ENCODE peak calls at places on chromosomes 12 and 14, in five cellular contexts. One of them, this sample, is unnamed.

GRCh38 chr14:102392506-102392905 is 29.8 kb downstream of the TECPR2 start:
- DNase-seq in HCT116: no peak
- DNase-seq in fibroblast of lung: no peak
- DNase-seq in OCI-LY7: no peak
- DNase-seq in mesenchymal stem cell: no peak
- DNase-seq in this sample: no peak

GRCh38 chr12:121240484-121241202 is 30.7 kb downstream of the P2RX4 start:
- DNase-seq in HCT116: no peak
- DNase-seq in fibroblast of lung: peak; percentile 32
- DNase-seq in OCI-LY7: no peak
- DNase-seq in mesenchymal stem cell: no peak
- DNase-seq in this sample: no peak

GRCh38 chr12:22355011-22355580 is 20.6 kb upstream of the ST8SIA1 start:
- DNase-seq in HCT116: no peak
- DNase-seq in fibroblast of lung: no peak
- DNase-seq in OCI-LY7: no peak
- DNase-seq in mesenchymal stem cell: no peak
- DNase-seq in this sample: no peak

GRCh38 chr14:68342216-68342615 is 450.7 kb downstream of the ZFP36L1 start:
- DNase-seq in HCT116: no peak
- DNase-seq in fibroblast of lung: no peak
- DNase-seq in OCI-LY7: no peak
- DNase-seq in mesenchymal stem cell: no peak
- DNase-seq in this sample: no peak

GRCh38 chr12:2179953-2180736 is 127.4 kb downstream of the CACNA1C start:
- DNase-seq in HCT116: peak; percentile 29
- DNase-seq in fibroblast of lung: peak; percentile 98
- DNase-seq in OCI-LY7: no peak
- DNase-seq in mesenchymal stem cell: peak; percentile 97
- DNase-seq in this sample: no peak

GRCh38 chr12:7935773-7936581 is at the start of gene SLC2A3:
- DNase-seq in HCT116: no peak
- DNase-seq in fibroblast of lung: peak; percentile 96
- DNase-seq in OCI-LY7: peak; percentile 79
- DNase-seq in mesenchymal stem cell: peak; percentile 96
- DNase-seq in this sample: peak; percentile 88

GRCh38 chr14:56273151-56273550 is 154.9 kb downstream of the PELI2 start:
- DNase-seq in HCT116: no peak
- DNase-seq in fibroblast of lung: peak; percentile 15
- DNase-seq in OCI-LY7: no peak
- DNase-seq in mesenchymal stem cell: peak; percentile 8
- DNase-seq in this sample: no peak

GRCh38 chr14:51398898-51399297 is 158.9 kb downstream of the TMX1 start:
- DNase-seq in HCT116: no peak
- DNase-seq in fibroblast of lung: peak; percentile 83
- DNase-seq in OCI-LY7: no peak
- DNase-seq in mesenchymal stem cell: peak; percentile 82
- DNase-seq in this sample: no peak

GRCh38 chr14:26841920-26842741 is 244.3 kb upstream of the NOVA1 start:
- DNase-seq in HCT116: no peak
- DNase-seq in fibroblast of lung: peak; percentile 99
- DNase-seq in OCI-LY7: no peak
- DNase-seq in mesenchymal stem cell: peak; percentile 99
- DNase-seq in this sample: peak; percentile 19

GRCh38 chr12:26891704-26892103 is 46.1 kb downstream of the INTS13 start:
- DNase-seq in HCT116: no peak
- DNase-seq in fibroblast of lung: no peak
- DNase-seq in OCI-LY7: no peak
- DNase-seq in mesenchymal stem cell: no peak
- DNase-seq in this sample: no peak

GRCh38 chr12:88029093-88029665 is at the start of gene C12orf50:
- DNase-seq in HCT116: no peak
- DNase-seq in fibroblast of lung: no peak
- DNase-seq in OCI-LY7: no peak
- DNase-seq in mesenchymal stem cell: no peak
- DNase-seq in this sample: no peak

GRCh38 chr12:104303538-104304151 is at the start of gene EID3:
- DNase-seq in HCT116: no peak
- DNase-seq in fibroblast of lung: peak; percentile 75
- DNase-seq in OCI-LY7: peak; percentile 70
- DNase-seq in mesenchymal stem cell: peak; percentile 87
- DNase-seq in this sample: no peak

GRCh38 chr12:76348079-76348901 is at the start of gene BBS10:
- DNase-seq in HCT116: peak; percentile 83
- DNase-seq in fibroblast of lung: peak; percentile 90
- DNase-seq in OCI-LY7: peak; percentile 96
- DNase-seq in mesenchymal stem cell: peak; percentile 92
- DNase-seq in this sample: peak; percentile 98

GRCh38 chr14:96082420-96083300 is 43.5 kb downstream of the C14orf132 start:
- DNase-seq in HCT116: no peak
- DNase-seq in fibroblast of lung: peak; percentile 39
- DNase-seq in OCI-LY7: no peak
- DNase-seq in mesenchymal stem cell: no peak
- DNase-seq in this sample: no peak

GRCh38 chr12:109199324-109199723 is 82.9 kb downstream of the ACACB start:
- DNase-seq in HCT116: no peak
- DNase-seq in fibroblast of lung: no peak
- DNase-seq in OCI-LY7: no peak
- DNase-seq in mesenchymal stem cell: no peak
- DNase-seq in this sample: no peak

GRCh38 chr14:88241810-88242209 is 81.3 kb downstream of the KCNK10 start:
- DNase-seq in HCT116: no peak
- DNase-seq in fibroblast of lung: no peak
- DNase-seq in OCI-LY7: no peak
- DNase-seq in mesenchymal stem cell: no peak
- DNase-seq in this sample: no peak

GRCh38 chr12:81450920-81451739 is 308.0 kb downstream of the PPFIA2 start:
- DNase-seq in HCT116: peak; percentile 76
- DNase-seq in fibroblast of lung: peak; percentile 76
- DNase-seq in OCI-LY7: peak; percentile 45
- DNase-seq in mesenchymal stem cell: peak; percentile 72
- DNase-seq in this sample: peak; percentile 68

GRCh38 chr14:80615831-80616230 is 325.7 kb downstream of the CEP128 start:
- DNase-seq in HCT116: no peak
- DNase-seq in fibroblast of lung: no peak
- DNase-seq in OCI-LY7: no peak
- DNase-seq in mesenchymal stem cell: no peak
- DNase-seq in this sample: no peak

GRCh38 chr14:69937367-69937777 is 58.2 kb downstream of the SMOC1 start:
- DNase-seq in HCT116: no peak
- DNase-seq in fibroblast of lung: no peak
- DNase-seq in OCI-LY7: no peak
- DNase-seq in mesenchymal stem cell: no peak
- DNase-seq in this sample: no peak

GRCh38 chr14:103095210-103095778 is 769 bp downstream of the EXOC3L4 start:
- DNase-seq in HCT116: no peak
- DNase-seq in fibroblast of lung: no peak
- DNase-seq in OCI-LY7: no peak
- DNase-seq in mesenchymal stem cell: no peak
- DNase-seq in this sample: no peak

GRCh38 chr12:123102381-123102780 is 48.5 kb downstream of the PITPNM2 start:
- DNase-seq in HCT116: no peak
- DNase-seq in fibroblast of lung: no peak
- DNase-seq in OCI-LY7: no peak
- DNase-seq in mesenchymal stem cell: no peak
- DNase-seq in this sample: no peak

GRCh38 chr12:123104809-123105208 is 46.1 kb downstream of the PITPNM2 start:
- DNase-seq in HCT116: no peak
- DNase-seq in fibroblast of lung: no peak
- DNase-seq in OCI-LY7: no peak
- DNase-seq in mesenchymal stem cell: no peak
- DNase-seq in this sample: no peak

GRCh38 chr12:123100882-123101281 is 50.0 kb downstream of the PITPNM2 start:
- DNase-seq in HCT116: no peak
- DNase-seq in fibroblast of lung: no peak
- DNase-seq in OCI-LY7: no peak
- DNase-seq in mesenchymal stem cell: no peak
- DNase-seq in this sample: no peak

GRCh38 chr12:123101467-123102004 is 49.4 kb downstream of the PITPNM2 start:
- DNase-seq in HCT116: no peak
- DNase-seq in fibroblast of lung: no peak
- DNase-seq in OCI-LY7: no peak
- DNase-seq in mesenchymal stem cell: no peak
- DNase-seq in this sample: no peak

GRCh38 chr12:123102781-123103503 is 47.9 kb downstream of the PITPNM2 start:
- DNase-seq in HCT116: no peak
- DNase-seq in fibroblast of lung: no peak
- DNase-seq in OCI-LY7: no peak
- DNase-seq in mesenchymal stem cell: no peak
- DNase-seq in this sample: no peak
- H2AFZ ChIP-seq in HCT116: no peak overlapping the region
- H2AFZ ChIP-seq in fibroblast of lung: no peak overlapping the region
- H2AFZ ChIP-seq in OCI-LY7: no peak overlapping the region
- H2AFZ ChIP-seq in mesenchymal stem cell: no peak overlapping the region
- H2AFZ ChIP-seq in this sample: peak overlapping the region; percentile 21

GRCh38 chr14:52797653-52798052 is 6.2 kb upstream of the GNPNAT1 start:
- DNase-seq in HCT116: no peak
- DNase-seq in fibroblast of lung: no peak
- DNase-seq in OCI-LY7: no peak
- DNase-seq in mesenchymal stem cell: no peak
- DNase-seq in this sample: no peak
- H3K27ac ChIP-seq in HCT116: no peak overlapping the region
- H3K27ac ChIP-seq in fibroblast of lung: no peak overlapping the region
- H3K27ac ChIP-seq in OCI-LY7: no peak overlapping the region
- H3K27ac ChIP-seq in mesenchymal stem cell: no peak overlapping the region
- H3K27ac ChIP-seq in this sample: no peak overlapping the region

GRCh38 chr12:93134893-93135285 is 205.8 kb upstream of the EEA1 start:
- DNase-seq in HCT116: no peak
- DNase-seq in fibroblast of lung: no peak
- DNase-seq in OCI-LY7: no peak
- DNase-seq in mesenchymal stem cell: no peak
- DNase-seq in this sample: no peak
- H2AFZ ChIP-seq in HCT116: no peak overlapping the region
- H2AFZ ChIP-seq in fibroblast of lung: no peak overlapping the region
- H2AFZ ChIP-seq in OCI-LY7: peak overlapping the region; percentile 36
- H2AFZ ChIP-seq in mesenchymal stem cell: peak overlapping the region; percentile 52
- H2AFZ ChIP-seq in this sample: no peak overlapping the region

GRCh38 chr12:14934511-14934910 is 3.8 kb downstream of the ERP27 start:
- DNase-seq in HCT116: no peak
- DNase-seq in fibroblast of lung: no peak
- DNase-seq in OCI-LY7: no peak
- DNase-seq in mesenchymal stem cell: no peak
- DNase-seq in this sample: no peak

GRCh38 chr12:14928946-14929345 is 9.4 kb downstream of the ERP27 start:
- DNase-seq in HCT116: peak; percentile 28
- DNase-seq in fibroblast of lung: no peak
- DNase-seq in OCI-LY7: no peak
- DNase-seq in mesenchymal stem cell: no peak
- DNase-seq in this sample: no peak

GRCh38 chr12:14931791-14932560 is 6.4 kb downstream of the ERP27 start:
- DNase-seq in HCT116: no peak
- DNase-seq in fibroblast of lung: no peak
- DNase-seq in OCI-LY7: no peak
- DNase-seq in mesenchymal stem cell: no peak
- DNase-seq in this sample: no peak

GRCh38 chr12:14930299-14930698 is 8.0 kb downstream of the ERP27 start:
- DNase-seq in HCT116: no peak
- DNase-seq in fibroblast of lung: no peak
- DNase-seq in OCI-LY7: no peak
- DNase-seq in mesenchymal stem cell: no peak
- DNase-seq in this sample: no peak

DNA sequence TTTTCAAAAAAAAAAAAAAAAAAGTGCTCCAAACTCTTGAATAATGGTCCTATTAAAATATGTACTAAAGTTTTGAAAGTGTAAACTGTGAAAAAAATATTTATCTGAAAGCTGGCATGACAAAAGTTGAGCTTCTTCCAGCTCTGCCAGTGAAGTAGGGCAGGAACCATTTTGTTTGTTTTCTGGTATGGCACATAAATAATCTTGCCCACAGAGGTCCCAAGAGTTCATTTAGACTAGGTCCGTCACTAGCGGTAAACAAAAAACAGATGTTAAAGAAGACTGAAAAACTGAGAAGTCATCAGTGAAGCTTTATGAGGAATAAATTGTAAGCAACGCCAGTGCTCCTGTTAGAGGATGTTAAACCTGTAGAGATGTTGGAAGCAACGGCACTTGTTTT is 7.0 kb downstream of the ERP27 start:
- DNase-seq in HCT116: no peak
- DNase-seq in fibroblast of lung: peak; percentile 28
- DNase-seq in OCI-LY7: no peak
- DNase-seq in mesenchymal stem cell: peak; percentile 69
- DNase-seq in this sample: no peak
- H3K27ac ChIP-seq in HCT116: no peak overlapping the region
- H3K27ac ChIP-seq in fibroblast of lung: no peak overlapping the region
- H3K27ac ChIP-seq in OCI-LY7: no peak overlapping the region
- H3K27ac ChIP-seq in mesenchymal stem cell: peak overlapping the region; percentile 29
- H3K27ac ChIP-seq in this sample: no peak overlapping the region

DNA sequence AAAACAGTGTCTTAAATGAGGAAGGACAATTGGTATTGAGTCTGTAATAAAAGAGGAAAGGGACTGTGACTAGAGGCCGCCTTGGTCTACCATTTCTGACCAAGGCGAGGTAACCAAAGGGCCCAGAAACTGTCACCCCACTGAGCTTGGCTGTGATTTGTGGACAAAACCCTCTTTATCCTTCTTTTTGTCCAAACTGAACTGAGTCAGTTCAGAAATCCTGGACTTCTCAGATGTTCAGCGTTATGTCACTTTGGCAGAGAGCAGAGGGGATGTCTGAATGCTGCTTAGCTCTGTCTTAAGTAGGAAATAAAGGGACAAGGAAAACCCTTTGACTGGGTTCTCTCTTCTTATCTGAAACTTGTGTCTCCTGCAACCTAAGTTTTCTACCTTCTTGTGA is 129.9 kb upstream of the CPM start:
- DNase-seq in HCT116: no peak
- DNase-seq in fibroblast of lung: no peak
- DNase-seq in OCI-LY7: no peak
- DNase-seq in mesenchymal stem cell: no peak
- DNase-seq in this sample: no peak
- H2AFZ ChIP-seq in HCT116: no peak overlapping the region
- H2AFZ ChIP-seq in fibroblast of lung: peak overlapping the region; percentile 40
- H2AFZ ChIP-seq in OCI-LY7: peak overlapping the region; percentile 24
- H2AFZ ChIP-seq in mesenchymal stem cell: no peak overlapping the region
- H2AFZ ChIP-seq in this sample: no peak overlapping the region

This sample was measured in Karpas-422.